ENCODE peak calls at places on chromosomes 16 and 17, in seven cellular contexts. One of them, this sample, is unnamed.
A peak's percentile ranks its signal among the peaks of the same experiment; 100 is the strongest.

GRCh38 chr17:62392908-62393307 is 12.6 kb downstream of the EFCAB3 start:
- DNase-seq in endothelial cell: no peak
- DNase-seq in GM12865: no peak
- DNase-seq in left lung: no peak
- DNase-seq in choroid plexus epithelial cell: no peak
- DNase-seq in lung: no peak
- DNase-seq in H1: no peak
- DNase-seq in this sample: no peak

GRCh38 chr17:61405047-61405685 is 5.5 kb downstream of the TBX2 start:
- DNase-seq in choroid plexus epithelial cell: no peak
- DNase-seq in GM12865: no peak
- DNase-seq in H1: no peak
- DNase-seq in left lung: peak; percentile 25
- DNase-seq in endothelial cell: no peak
- DNase-seq in lung: no peak
- DNase-seq in this sample: no peak

GRCh38 chr17:82942166-82943130 is 102.6 kb upstream of the ZNF750 start:
- DNase-seq in choroid plexus epithelial cell: no peak
- DNase-seq in endothelial cell: no peak
- DNase-seq in left lung: peak; percentile 24
- DNase-seq in lung: no peak
- DNase-seq in H1: no peak
- DNase-seq in GM12865: no peak
- DNase-seq in this sample: no peak

GRCh38 chr16:81612351-81613170 is 166.5 kb upstream of the PLCG2 start:
- DNase-seq in lung: no peak
- DNase-seq in H1: no peak
- DNase-seq in choroid plexus epithelial cell: no peak
- DNase-seq in endothelial cell: peak; percentile 20
- DNase-seq in left lung: no peak
- DNase-seq in GM12865: no peak
- DNase-seq in this sample: no peak

GRCh38 chr17:18992454-18993130 is 12.0 kb downstream of the FAM83G start:
- DNase-seq in choroid plexus epithelial cell: no peak
- DNase-seq in lung: peak; percentile 49
- DNase-seq in left lung: peak; percentile 59
- DNase-seq in endothelial cell: no peak
- DNase-seq in H1: no peak
- DNase-seq in GM12865: peak; percentile 56
- DNase-seq in this sample: no peak

GRCh38 chr16:31128711-31129567 is 6.6 kb downstream of the PRSS8 start:
- DNase-seq in endothelial cell: no peak
- DNase-seq in left lung: peak; percentile 87
- DNase-seq in lung: peak; percentile 84
- DNase-seq in GM12865: no peak
- DNase-seq in H1: no peak
- DNase-seq in choroid plexus epithelial cell: no peak
- DNase-seq in this sample: no peak

GRCh38 chr16:54342966-54343365 is 56.4 kb upstream of the IRX3 start:
- DNase-seq in endothelial cell: no peak
- DNase-seq in H1: no peak
- DNase-seq in GM12865: no peak
- DNase-seq in choroid plexus epithelial cell: peak; percentile 39
- DNase-seq in left lung: no peak
- DNase-seq in lung: no peak
- DNase-seq in this sample: no peak

GRCh38 chr16:3582276-3583165 is 5.3 kb upstream of the NLRC3 start:
- DNase-seq in lung: no peak
- DNase-seq in endothelial cell: no peak
- DNase-seq in H1: no peak
- DNase-seq in choroid plexus epithelial cell: no peak
- DNase-seq in GM12865: no peak
- DNase-seq in left lung: no peak
- DNase-seq in this sample: no peak

GRCh38 chr16:85490971-85491771 is 122.0 kb upstream of the GSE1 start:
- DNase-seq in H1: no peak
- DNase-seq in GM12865: peak; percentile 66
- DNase-seq in lung: no peak
- DNase-seq in endothelial cell: peak; percentile 54
- DNase-seq in choroid plexus epithelial cell: no peak
- DNase-seq in left lung: no peak
- DNase-seq in this sample: no peak

GRCh38 chr16:5633845-5634440 is 536.3 kb upstream of the EEF2KMT start:
- DNase-seq in H1: no peak
- DNase-seq in choroid plexus epithelial cell: peak; percentile 38
- DNase-seq in endothelial cell: no peak
- DNase-seq in lung: no peak
- DNase-seq in left lung: no peak
- DNase-seq in GM12865: peak; percentile 53
- DNase-seq in this sample: peak; percentile 3

GRCh38 chr17:14622622-14623101 is 321.8 kb downstream of the HS3ST3B1 start:
- DNase-seq in left lung: no peak
- DNase-seq in lung: no peak
- DNase-seq in choroid plexus epithelial cell: no peak
- DNase-seq in H1: no peak
- DNase-seq in endothelial cell: no peak
- DNase-seq in GM12865: no peak
- DNase-seq in this sample: no peak

GRCh38 chr16:58123896-58124600 is 5.1 kb downstream of the CFAP20 start:
- DNase-seq in endothelial cell: no peak
- DNase-seq in H1: no peak
- DNase-seq in left lung: no peak
- DNase-seq in lung: no peak
- DNase-seq in GM12865: no peak
- DNase-seq in choroid plexus epithelial cell: no peak
- DNase-seq in this sample: no peak

GRCh38 chr16:48317614-48318013 is 67.6 kb downstream of the SIAH1 start:
- DNase-seq in lung: no peak
- DNase-seq in GM12865: peak; percentile 36
- DNase-seq in endothelial cell: no peak
- DNase-seq in choroid plexus epithelial cell: peak; percentile 87
- DNase-seq in H1: no peak
- DNase-seq in left lung: no peak
- DNase-seq in this sample: peak; percentile 83

GRCh38 chr17:15411556-15412198 is 55.7 kb downstream of the CDRT4 start:
- DNase-seq in GM12865: no peak
- DNase-seq in lung: no peak
- DNase-seq in endothelial cell: no peak
- DNase-seq in H1: no peak
- DNase-seq in left lung: no peak
- DNase-seq in choroid plexus epithelial cell: no peak
- DNase-seq in this sample: no peak

DNA sequence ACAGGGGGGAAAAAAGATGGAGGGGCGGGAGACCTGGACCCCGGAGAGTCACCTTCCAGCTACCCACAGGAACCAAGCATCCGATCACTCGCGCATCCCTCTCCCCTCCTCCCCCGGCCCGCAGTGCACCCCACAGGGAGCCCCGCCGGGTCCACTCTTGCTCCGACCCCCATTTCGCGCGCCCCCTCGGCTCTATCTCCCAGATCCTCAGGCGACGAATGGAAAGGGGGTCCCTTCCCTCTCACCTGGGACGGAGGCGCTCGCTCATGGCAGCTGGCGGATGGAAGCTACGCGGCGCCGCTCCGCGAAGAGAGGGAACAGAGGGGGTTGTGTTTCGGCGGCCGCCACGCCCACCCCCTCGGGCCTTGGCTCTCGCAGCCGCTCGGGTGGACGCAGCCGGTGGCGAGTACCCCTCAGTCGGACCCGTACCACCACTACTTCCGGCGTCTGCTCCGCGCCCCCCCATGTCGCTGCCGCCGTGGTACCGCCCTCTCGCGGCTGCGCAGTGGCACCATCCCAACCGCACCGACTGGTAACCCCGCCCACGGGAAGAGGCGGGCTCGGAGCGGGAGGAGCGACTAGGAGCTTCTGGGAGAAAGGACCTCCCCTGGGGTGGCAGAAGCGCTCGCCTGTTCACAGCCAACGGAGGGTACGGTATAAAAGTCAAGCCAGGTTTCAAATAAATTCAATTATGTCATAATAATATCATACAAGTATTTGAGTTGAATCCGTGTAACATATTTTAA is 29.7 kb downstream of the CPSF4L start:
- DNase-seq in GM12865: peak; percentile 98
- DNase-seq in left lung: peak; percentile 96
- DNase-seq in lung: peak; percentile 96
- DNase-seq in choroid plexus epithelial cell: peak; percentile 95
- DNase-seq in endothelial cell: peak; percentile 97
- DNase-seq in H1: peak; percentile 93
- DNase-seq in this sample: peak; percentile 94
- TF ChIP-seq CTCF in GM12865: no peak
- TF ChIP-seq CTCF in left lung: peak; percentile 45
- TF ChIP-seq CTCF in lung: peak; percentile 15
- TF ChIP-seq CTCF in choroid plexus epithelial cell: peak; percentile 28
- TF ChIP-seq CTCF in endothelial cell: no peak
- TF ChIP-seq CTCF in H1: no peak
- TF ChIP-seq CTCF in this sample: no peak

GRCh38 chr17:27203241-27203640 is 90.7 kb upstream of the WSB1 start:
- DNase-seq in choroid plexus epithelial cell: no peak
- DNase-seq in GM12865: no peak
- DNase-seq in endothelial cell: no peak
- DNase-seq in H1: no peak
- DNase-seq in lung: no peak
- DNase-seq in left lung: no peak
- DNase-seq in this sample: no peak

GRCh38 chr17:27207073-27207511 is 86.8 kb upstream of the WSB1 start:
- DNase-seq in left lung: no peak
- DNase-seq in endothelial cell: no peak
- DNase-seq in H1: no peak
- DNase-seq in choroid plexus epithelial cell: peak; percentile 75
- DNase-seq in GM12865: no peak
- DNase-seq in lung: no peak
- DNase-seq in this sample: peak; percentile 33

GRCh38 chr17:27209316-27209715 is 84.6 kb upstream of the WSB1 start:
- DNase-seq in H1: no peak
- DNase-seq in left lung: no peak
- DNase-seq in lung: no peak
- DNase-seq in GM12865: no peak
- DNase-seq in endothelial cell: no peak
- DNase-seq in choroid plexus epithelial cell: no peak
- DNase-seq in this sample: no peak

GRCh38 chr17:27200476-27200875 is 93.4 kb upstream of the WSB1 start:
- DNase-seq in lung: no peak
- DNase-seq in endothelial cell: no peak
- DNase-seq in H1: no peak
- DNase-seq in GM12865: no peak
- DNase-seq in choroid plexus epithelial cell: no peak
- DNase-seq in left lung: no peak
- DNase-seq in this sample: no peak

DNA sequence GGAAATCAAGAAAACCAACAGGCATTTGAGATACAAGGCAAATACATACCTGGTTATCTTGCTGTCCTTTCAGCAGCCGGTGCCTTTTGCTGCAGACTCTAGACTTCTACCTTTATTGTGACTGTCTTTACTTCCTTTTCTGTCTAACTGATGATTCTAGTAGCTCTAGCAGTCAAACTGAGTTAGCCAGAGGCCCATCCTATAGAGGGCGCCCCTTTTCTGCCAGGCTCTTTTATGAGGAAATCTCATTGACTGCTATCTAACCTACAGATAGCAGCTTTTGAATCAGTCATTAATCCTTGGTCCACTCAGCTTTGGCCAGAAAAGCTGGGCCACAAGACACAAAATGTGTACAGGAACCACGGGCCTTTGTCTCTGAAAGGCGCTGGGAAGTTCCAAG is 87.5 kb upstream of the WSB1 start:
- DNase-seq in H1: no peak
- DNase-seq in GM12865: peak; percentile 35
- DNase-seq in choroid plexus epithelial cell: peak; percentile 24
- DNase-seq in lung: no peak
- DNase-seq in left lung: no peak
- DNase-seq in endothelial cell: no peak
- DNase-seq in this sample: no peak
- TF ChIP-seq CTCF in H1: no peak
- TF ChIP-seq CTCF in GM12865: peak; percentile 45
- TF ChIP-seq CTCF in choroid plexus epithelial cell: peak; percentile 56
- TF ChIP-seq CTCF in lung: no peak
- TF ChIP-seq CTCF in left lung: no peak
- TF ChIP-seq CTCF in endothelial cell: no peak
- TF ChIP-seq CTCF in this sample: peak; percentile 21

DNA sequence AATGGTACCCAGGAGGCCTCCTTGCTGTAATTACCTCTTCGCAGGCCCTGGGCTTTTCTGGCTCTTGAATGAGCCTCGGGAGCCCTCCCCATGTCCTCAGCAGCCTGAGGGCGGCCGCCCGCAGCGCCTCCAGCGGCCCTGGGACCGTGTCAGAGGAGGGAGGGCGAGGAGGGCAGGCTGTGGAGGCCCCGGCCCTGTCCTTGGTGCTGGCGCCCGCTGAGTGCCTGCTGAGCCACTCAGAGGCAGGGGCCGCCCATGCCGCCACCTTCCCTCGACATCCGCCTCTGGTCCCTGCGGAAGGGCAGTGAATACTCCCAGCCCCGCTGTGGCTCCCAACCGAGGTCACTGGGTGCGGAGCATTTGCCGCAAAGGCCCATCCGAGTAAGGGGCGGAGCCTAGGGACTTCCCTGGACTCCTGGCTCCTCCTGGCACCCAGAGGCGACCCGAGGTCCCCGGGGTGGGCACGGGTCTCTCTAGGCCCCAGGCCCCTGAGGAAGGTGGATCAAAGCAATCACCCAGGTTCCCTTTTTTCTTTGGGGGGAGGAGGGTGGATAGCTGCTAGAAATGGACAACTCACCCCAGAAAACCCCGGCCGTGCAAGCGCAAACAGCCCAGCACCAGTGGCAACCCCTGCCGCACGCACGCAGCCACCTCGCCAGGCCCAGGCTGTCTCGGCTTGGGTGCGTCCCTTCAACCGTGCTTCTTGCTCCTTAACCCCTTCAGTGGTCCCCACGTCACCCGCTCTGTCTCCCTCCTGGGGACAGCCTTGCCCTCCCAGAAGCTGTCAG is 2.7 kb downstream of the RBFOX3 start:
- DNase-seq in GM12865: no peak
- DNase-seq in left lung: no peak
- DNase-seq in choroid plexus epithelial cell: peak; percentile 11
- DNase-seq in H1: peak; percentile 38
- DNase-seq in endothelial cell: peak; percentile 87
- DNase-seq in lung: no peak
- DNase-seq in this sample: no peak
- TF ChIP-seq CTCF in GM12865: no peak
- TF ChIP-seq CTCF in left lung: no peak
- TF ChIP-seq CTCF in choroid plexus epithelial cell: no peak
- TF ChIP-seq CTCF in H1: peak; percentile 26
- TF ChIP-seq CTCF in endothelial cell: no peak
- TF ChIP-seq CTCF in lung: no peak
- TF ChIP-seq CTCF in this sample: no peak

DNA sequence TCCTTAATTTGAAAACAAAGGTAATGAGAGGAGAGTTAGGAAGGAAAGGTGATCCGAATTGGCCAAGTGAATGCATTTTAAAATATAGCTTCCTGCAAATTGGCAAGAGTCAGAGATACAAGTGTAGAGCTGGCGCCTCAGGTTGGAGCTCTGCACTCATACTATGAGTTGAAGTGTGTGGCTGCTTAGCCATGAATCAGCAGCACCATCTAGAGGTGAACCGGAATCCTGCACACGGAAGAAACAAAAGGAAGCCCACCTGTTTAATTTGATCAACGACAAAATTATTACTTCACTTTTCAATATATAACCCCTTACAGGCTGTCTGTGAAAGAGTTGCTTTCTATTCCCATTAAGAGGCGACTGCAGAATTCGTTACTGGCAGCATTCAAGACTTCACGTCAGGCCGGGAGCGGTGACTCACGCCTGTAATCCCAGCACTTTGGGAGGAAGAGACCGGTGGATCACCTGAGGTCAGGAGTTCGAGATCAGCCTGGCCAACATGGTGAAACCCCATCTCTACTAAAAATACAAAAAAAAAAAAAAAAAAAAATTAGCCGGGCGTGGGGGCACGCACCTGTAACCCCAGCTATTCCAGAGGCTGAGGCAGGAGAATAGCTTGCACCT is 1253.7 kb upstream of the CDH8 start:
- DNase-seq in GM12865: peak; percentile 50
- DNase-seq in H1: peak; percentile 50
- DNase-seq in lung: no peak
- DNase-seq in endothelial cell: peak; percentile 60
- DNase-seq in left lung: no peak
- DNase-seq in choroid plexus epithelial cell: peak; percentile 9
- DNase-seq in this sample: peak; percentile 1
- TF ChIP-seq CTCF in GM12865: peak; percentile 76
- TF ChIP-seq CTCF in H1: peak; percentile 52
- TF ChIP-seq CTCF in lung: peak; percentile 16
- TF ChIP-seq CTCF in endothelial cell: peak; percentile 79
- TF ChIP-seq CTCF in left lung: peak; percentile 47
- TF ChIP-seq CTCF in choroid plexus epithelial cell: peak; percentile 48
- TF ChIP-seq CTCF in this sample: peak; percentile 57